ENCODE peak calls at places on chromosome 14, in six cellular contexts. N is transverse colon, G is heart left ventricle, R is fibroblast of lung, X is Peyer's patch, W is lower leg skin. B is an unnamed sample.

GRCh38 chr14:105974902-105975301 is 448.5 kb downstream of the TMEM121 start:
- DNase-seq in N (peak; percentile 19), G (no peak), R (no peak), X (peak; percentile 70), W (peak; percentile 84), B (no peak)

GRCh38 chr14:94113490-94113889 is 3.0 kb downstream of the IFI27 start:
- DNase-seq in N (peak; percentile 73), G (peak; percentile 68), R (peak; percentile 66), X (peak; percentile 68), W (peak; percentile 83), B (no peak)

GRCh38 chr14:54570651-54571415 is 3.9 kb downstream of the SAMD4A start:
- DNase-seq in N (no peak), G (no peak), R (peak; percentile 92), X (no peak), W (no peak), B (no peak)

GRCh38 chr14:70857499-70857895 is 48.2 kb upstream of the MAP3K9 start:
- DNase-seq in N (no peak), G (no peak), R (peak; percentile 59), X (no peak), W (no peak), B (no peak)

GRCh38 chr14:20697273-20698017 is 8.9 kb downstream of the ANG start:
- DNase-seq in N (peak; percentile 73), G (peak; percentile 51), R (peak; percentile 51), X (peak; percentile 90), W (no peak), B (peak; percentile 48)

GRCh38 chr14:76465651-76466050 is 89.7 kb downstream of the ESRRB start:
- DNase-seq in N (no peak), G (no peak), R (no peak), X (no peak), W (no peak), B (no peak)

GRCh38 chr14:60092516-60092915 is 793 bp downstream of the PCNX4 start:
- DNase-seq in N (peak; percentile 18), G (no peak), R (peak; percentile 57), X (peak; percentile 49), W (no peak), B (no peak)

GRCh38 chr14:57812000-57812399 is 53.9 kb downstream of the SLC35F4 start:
- DNase-seq in N (no peak), G (no peak), R (no peak), X (no peak), W (no peak), B (no peak)

GRCh38 chr14:101200650-101201516 is 297.4 kb upstream of the RTL1 start:
- DNase-seq in N (no peak), G (peak; percentile 6), R (no peak), X (peak; percentile 35), W (peak; percentile 61), B (no peak)

GRCh38 chr14:63551338-63551737 is 8.2 kb upstream of the PPP2R5E start:
- DNase-seq in N (no peak), G (no peak), R (peak; percentile 25), X (no peak), W (no peak), B (no peak)

GRCh38 chr14:67187210-67187609 is 2.0 kb upstream of the GARIN2 start:
- DNase-seq in N (no peak), G (no peak), R (peak; percentile 93), X (no peak), W (no peak), B (no peak)
- H3K4me3 ChIP-seq in N (no peak overlapping the region), G (no peak overlapping the region), R (no peak overlapping the region), X (no peak overlapping the region), W (no peak overlapping the region), B (no peak overlapping the region)

GRCh38 chr14:28768549-28768870 is 1.9 kb downstream of the FOXG1 start:
- DNase-seq in N (no peak), G (no peak), R (no peak), X (no peak), W (no peak), B (no peak)

GRCh38 chr14:28769358-28769757 is 2.8 kb downstream of the FOXG1 start:
- DNase-seq in N (no peak), G (no peak), R (no peak), X (no peak), W (no peak), B (no peak)

GRCh38 chr14:28766505-28767238 is at the start of gene FOXG1:
- DNase-seq in N (no peak), G (no peak), R (peak; percentile 51), X (no peak), W (no peak), B (no peak)

GRCh38 chr14:28767239-28767850 is 758 bp downstream of the FOXG1 start:
- DNase-seq in N (no peak), G (no peak), R (no peak), X (no peak), W (no peak), B (no peak)

DNA sequence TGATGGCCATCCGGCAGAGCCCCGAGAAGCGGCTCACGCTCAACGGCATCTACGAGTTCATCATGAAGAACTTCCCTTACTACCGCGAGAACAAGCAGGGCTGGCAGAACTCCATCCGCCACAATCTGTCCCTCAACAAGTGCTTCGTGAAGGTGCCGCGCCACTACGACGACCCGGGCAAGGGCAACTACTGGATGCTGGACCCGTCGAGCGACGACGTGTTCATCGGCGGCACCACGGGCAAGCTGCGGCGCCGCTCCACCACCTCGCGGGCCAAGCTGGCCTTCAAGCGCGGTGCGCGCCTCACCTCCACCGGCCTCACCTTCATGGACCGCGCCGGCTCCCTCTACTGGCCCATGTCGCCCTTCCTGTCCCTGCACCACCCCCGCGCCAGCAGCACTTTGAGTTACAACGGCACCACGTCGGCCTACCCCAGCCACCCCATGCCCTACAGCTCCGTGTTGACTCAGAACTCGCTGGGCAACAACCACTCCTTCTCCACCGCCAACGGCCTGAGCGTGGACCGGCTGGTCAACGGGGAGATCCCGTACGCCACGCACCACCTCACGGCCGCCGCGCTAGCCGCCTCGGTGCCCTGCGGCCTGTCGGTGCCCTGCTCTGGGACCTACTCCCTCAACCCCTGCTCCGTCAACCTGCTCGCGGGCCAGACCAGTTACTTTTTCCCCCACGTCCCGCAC is 1.4 kb downstream of the FOXG1 start:
- DNase-seq in N (no peak), G (no peak), R (no peak), X (no peak), W (no peak), B (no peak)
- H3K4me3 ChIP-seq in N (no peak overlapping the region), G (no peak overlapping the region), R (no peak overlapping the region), X (no peak overlapping the region), W (no peak overlapping the region), B (no peak overlapping the region)

DNA sequence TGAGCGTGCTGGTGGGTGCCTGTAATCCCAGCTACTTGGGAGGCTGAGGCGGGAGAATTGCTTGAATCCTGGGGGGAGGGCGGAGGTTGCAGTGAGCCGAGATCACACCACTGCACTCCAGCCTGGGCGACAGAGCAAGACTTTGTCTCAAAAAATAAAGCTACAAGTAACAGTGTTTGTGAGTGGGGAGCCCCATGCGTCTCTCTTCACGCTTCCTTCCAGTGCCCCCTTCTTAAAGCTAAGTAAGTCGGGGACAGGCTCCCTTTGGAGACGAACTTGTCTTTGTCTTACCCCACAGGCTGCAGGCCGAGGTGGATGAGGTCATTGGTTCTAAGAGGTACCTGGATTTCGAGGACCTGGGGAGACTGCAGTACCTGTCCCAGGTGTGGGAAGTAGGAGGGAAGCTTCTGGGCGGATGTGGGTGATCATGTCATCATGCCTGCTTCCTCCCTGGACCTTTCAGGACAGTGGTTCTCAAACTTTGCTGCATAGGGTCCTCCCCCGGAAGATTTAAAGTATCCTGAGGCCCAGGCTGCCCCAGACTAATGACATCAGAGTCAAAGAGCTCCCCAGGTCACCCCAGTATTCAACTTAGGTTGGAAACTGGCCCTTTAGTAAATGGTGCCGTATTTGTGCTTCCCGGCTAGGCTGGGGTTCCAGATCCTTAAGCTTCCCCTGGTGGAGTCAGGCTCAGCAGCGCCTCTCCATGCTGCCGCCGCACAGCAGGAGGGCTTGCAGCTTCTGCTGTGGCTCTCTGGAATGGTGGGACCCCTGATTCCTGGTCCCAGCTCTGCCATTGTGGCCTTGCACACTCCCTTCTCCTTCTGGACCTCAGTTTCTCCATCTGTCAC is 37.1 kb downstream of the CYP46A1 start:
- DNase-seq in N (no peak), G (no peak), R (no peak), X (peak; percentile 19), W (peak; percentile 73), B (no peak)
- H3K4me3 ChIP-seq in N (no peak overlapping the region), G (no peak overlapping the region), R (no peak overlapping the region), X (no peak overlapping the region), W (no peak overlapping the region), B (no peak overlapping the region)

GRCh38 chr14:100114109-100114765 is 45.2 kb downstream of the DEGS2 start:
- DNase-seq in N (no peak), G (no peak), R (no peak), X (no peak), W (no peak), B (no peak)
- H3K4me3 ChIP-seq in N (no peak overlapping the region), G (no peak overlapping the region), R (no peak overlapping the region), X (no peak overlapping the region), W (no peak overlapping the region), B (no peak overlapping the region)

GRCh38 chr14:103848720-103849077 is 1.3 kb upstream of the PPP1R13B start:
- DNase-seq in N (peak; percentile 58), G (peak; percentile 61), R (no peak), X (peak; percentile 58), W (peak; percentile 87), B (no peak)
- H3K4me3 ChIP-seq in N (peak overlapping the region; percentile 89), G (no peak overlapping the region), R (no peak overlapping the region), X (peak overlapping the region; percentile 97), W (no peak overlapping the region), B (no peak overlapping the region)

GRCh38 chr14:92323916-92324818 is 1.2 kb downstream of the SLC24A4 start:
- DNase-seq in N (no peak), G (no peak), R (no peak), X (no peak), W (no peak), B (no peak)

GRCh38 chr14:92325835-92326234 is 2.9 kb downstream of the SLC24A4 start:
- DNase-seq in N (no peak), G (no peak), R (no peak), X (no peak), W (no peak), B (no peak)

GRCh38 chr14:92322516-92322915 is 449 bp upstream of the SLC24A4 start:
- DNase-seq in N (no peak), G (no peak), R (no peak), X (no peak), W (no peak), B (no peak)

GRCh38 chr14:92321701-92322100 is 1.3 kb upstream of the SLC24A4 start:
- DNase-seq in N (no peak), G (no peak), R (no peak), X (no peak), W (no peak), B (no peak)

GRCh38 chr14:92323031-92323915 is at the start of gene SLC24A4:
- DNase-seq in N (no peak), G (no peak), R (peak; percentile 22), X (no peak), W (no peak), B (peak; percentile 30)
- H3K4me3 ChIP-seq in N (peak within 1 kb of the TSS; percentile 21), G (peak within 1 kb of the TSS; percentile 20), R (no peak within 1 kb of the TSS), X (peak within 1 kb of the TSS; percentile 46), W (no peak within 1 kb of the TSS), B (no peak within 1 kb of the TSS)